ENCODE peak calls at places on chromosome 12, in seven cellular contexts. C is GM12865, L is progenitor cell of endocrine pancreas, H is fibroblast of lung, S is ascending aorta, U is GM20000, Y is GM23338. K is an unnamed sample.

GRCh38 chr12:102763016-102763415 is 154.0 kb downstream of the PAH start:
- DNase-seq in L (no peak), S (no peak), U (no peak), Y (no peak), H (no peak), C (no peak), K (no peak)

GRCh38 chr12:95385246-95385645 is 88.7 kb upstream of the METAP2 start:
- DNase-seq in L (no peak), U (no peak), C (no peak), H (peak; percentile 48), Y (peak; percentile 12), S (no peak), K (no peak)

GRCh38 chr12:29907486-29907885 is 123.7 kb upstream of the TMTC1 start:
- DNase-seq in U (no peak), S (no peak), H (peak; percentile 36), C (no peak), Y (no peak), L (no peak), K (no peak)

GRCh38 chr12:123041811-123042655 is 61.6 kb downstream of the ARL6IP4 start:
- DNase-seq in C (no peak), Y (no peak), S (no peak), H (peak; percentile 42), L (no peak), U (no peak), K (no peak)

GRCh38 chr12:41548926-41549325 is 360.8 kb downstream of the PDZRN4 start:
- DNase-seq in H (no peak), U (no peak), S (no peak), Y (no peak), C (no peak), L (no peak), K (no peak)

GRCh38 chr12:119704065-119704747 is 36.3 kb downstream of the PRKAB1 start:
- DNase-seq in H (peak; percentile 38), U (no peak), L (no peak), S (no peak), Y (no peak), C (no peak), K (no peak)

GRCh38 chr12:66699738-66700482 is 21.0 kb upstream of the GRIP1 start:
- DNase-seq in S (no peak), C (no peak), Y (peak; percentile 62), L (no peak), U (no peak), H (no peak), K (no peak)

GRCh38 chr12:131380961-131381705 is 329.8 kb upstream of the SFSWAP start:
- DNase-seq in Y (peak; percentile 34), C (no peak), S (no peak), H (no peak), L (no peak), U (no peak), K (no peak)

GRCh38 chr12:27614386-27614785 is 81.9 kb upstream of the REP15 start:
- DNase-seq in C (no peak), Y (no peak), U (no peak), H (no peak), S (no peak), L (no peak), K (no peak)

GRCh38 chr12:79690156-79690605 is 583 bp downstream of the PAWR start:
- DNase-seq in C (peak; percentile 66), L (no peak), Y (peak; percentile 55), U (no peak), S (no peak), H (no peak), K (no peak)

GRCh38 chr12:120101617-120102016 is 14.9 kb downstream of the RAB35 start:
- DNase-seq in H (no peak), Y (no peak), L (no peak), S (no peak), C (no peak), U (no peak), K (no peak)

GRCh38 chr12:34598851-34599529 is 576.7 kb downstream of the ALG10 start:
- DNase-seq in C (no peak), L (no peak), S (no peak), Y (no peak), U (no peak), H (no peak), K (peak; percentile 1)

GRCh38 chr12:78885466-78885865 is 20.9 kb downstream of the SYT1 start:
- DNase-seq in S (no peak), U (no peak), H (peak; percentile 37), L (no peak), Y (peak; percentile 64), C (no peak), K (no peak)

GRCh38 chr12:127115468-127116035 is 1151.4 kb upstream of the TMEM132C start:
- DNase-seq in S (no peak), U (no peak), L (no peak), H (peak; percentile 56), Y (no peak), C (no peak), K (no peak)

GRCh38 chr12:129607756-129608155 is 296.1 kb downstream of the TMEM132D start:
- DNase-seq in H (no peak), C (no peak), U (no peak), L (no peak), Y (no peak), S (no peak), K (no peak)

GRCh38 chr12:46435625-46436024 is 63.1 kb upstream of the SLC38A2 start:
- DNase-seq in L (no peak), H (no peak), Y (no peak), S (no peak), U (no peak), C (no peak), K (no peak)

GRCh38 chr12:78674311-78675085 is 190.1 kb upstream of the SYT1 start:
- DNase-seq in L (no peak), C (no peak), H (peak; percentile 44), U (no peak), S (no peak), Y (no peak), K (no peak)

GRCh38 chr12:117318591-117318990 is 42.8 kb downstream of the NOS1 start:
- DNase-seq in U (no peak), Y (no peak), S (no peak), L (no peak), H (no peak), C (no peak), K (no peak)

GRCh38 chr12:123111498-123112165 is 39.3 kb downstream of the PITPNM2 start:
- DNase-seq in C (no peak), U (no peak), Y (no peak), H (peak; percentile 83), S (no peak), L (no peak), K (no peak)

GRCh38 chr12:84362552-84362897 is 550.1 kb downstream of the SLC6A15 start:
- DNase-seq in H (no peak), U (no peak), L (no peak), C (no peak), S (no peak), Y (no peak), K (no peak)

GRCh38 chr12:132460571-132460970 is 29.4 kb upstream of the FBRSL1 start:
- DNase-seq in S (no peak), U (no peak), C (no peak), Y (peak; percentile 83), L (no peak), H (no peak), K (no peak)

GRCh38 chr12:6540181-6540877 is 6.0 kb downstream of the GAPDH start:
- DNase-seq in H (peak; percentile 95), Y (peak; percentile 95), C (peak; percentile 53), S (peak; percentile 83), U (peak; percentile 62), L (no peak), K (peak; percentile 66)

GRCh38 chr12:84950971-84951546 is 38.5 kb upstream of the SLC6A15 start:
- DNase-seq in S (no peak), H (no peak), C (no peak), U (no peak), L (no peak), Y (no peak), K (no peak)

GRCh38 chr12:49624919-49625577 is 1.7 kb downstream of the PRPF40B start:
- DNase-seq in C (no peak), S (no peak), H (peak; percentile 70), U (no peak), Y (no peak), L (no peak), K (no peak)

GRCh38 chr12:55704824-55705780 is 2.6 kb downstream of the ITGA7 start:
- DNase-seq in C (no peak), L (no peak), S (no peak), Y (no peak), H (no peak), U (no peak), K (no peak)

GRCh38 chr12:55706840-55707671 is 648 bp downstream of the ITGA7 start:
- DNase-seq in L (no peak), Y (peak; percentile 66), H (no peak), S (no peak), C (no peak), U (no peak), K (no peak)

GRCh38 chr12:55703976-55704761 is 3.5 kb downstream of the ITGA7 start:
- DNase-seq in S (no peak), U (no peak), L (no peak), Y (no peak), C (no peak), H (peak; percentile 59), K (no peak)

GRCh38 chr12:55707841-55708694 is at the start of gene ITGA7:
- DNase-seq in Y (peak; percentile 97), C (no peak), S (peak; percentile 72), U (peak; percentile 81), H (peak; percentile 54), L (peak; percentile 71), K (peak; percentile 81)

DNA sequence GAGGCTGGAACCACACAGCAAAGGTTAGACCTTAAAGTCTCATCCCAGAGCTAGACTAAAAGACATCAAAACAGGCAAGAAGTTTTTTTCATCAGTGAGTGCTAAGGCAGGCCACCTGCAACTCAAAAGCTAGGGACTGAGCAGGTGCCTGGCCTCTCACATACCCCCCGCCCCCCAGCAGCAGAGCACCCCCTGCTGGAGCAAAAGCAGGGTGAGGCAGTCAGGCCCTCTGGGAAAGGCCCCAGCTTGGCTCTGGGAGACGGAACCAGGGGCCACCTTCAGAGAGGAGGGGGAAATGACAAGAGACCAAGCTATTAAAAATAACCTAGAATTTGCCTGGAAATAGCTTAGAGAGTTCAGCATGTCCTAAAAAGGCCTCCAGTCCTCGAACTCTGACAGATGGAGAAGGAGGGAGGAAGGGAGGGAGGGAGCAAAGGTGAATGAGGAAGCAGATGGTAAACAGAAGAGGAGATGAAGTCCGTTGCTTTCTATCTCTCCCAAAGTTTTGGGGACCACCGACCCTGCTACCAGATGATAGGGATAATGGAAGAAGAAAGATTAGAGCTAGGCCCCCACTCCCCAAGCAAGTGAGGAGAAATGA is 1.8 kb downstream of the ITGA7 start:
- DNase-seq in Y (peak; percentile 87), H (no peak), S (no peak), C (peak; percentile 29), L (no peak), U (peak; percentile 59), K (peak; percentile 53)
- TF ChIP-seq CTCF in Y (peak; percentile 82), H (peak; percentile 32), S (peak; percentile 65), C (peak; percentile 42), L (peak; percentile 40), U (peak; percentile 43), K (peak; percentile 45)

GRCh38 chr12:22856120-22856699 is 231.2 kb downstream of the ETNK1 start:
- DNase-seq in Y (peak; percentile 67), L (no peak), H (peak; percentile 39), U (peak; percentile 10), C (peak; percentile 9), S (no peak), K (no peak)
- TF ChIP-seq CTCF in Y (peak; percentile 77), L (peak; percentile 95), H (peak; percentile 55), U (no peak), C (peak; percentile 40), S (peak; percentile 32), K (peak; percentile 41)

GRCh38 chr12:109934026-109934425 is 34.0 kb downstream of the TCHP start:
- DNase-seq in L (no peak), H (no peak), U (no peak), Y (peak; percentile 35), C (peak; percentile 12), S (no peak), K (no peak)
- TF ChIP-seq CTCF in L (peak; percentile 37), H (peak; percentile 59), U (no peak), Y (peak; percentile 58), C (peak; percentile 24), S (no peak), K (peak; percentile 35)

GRCh38 chr12:75525263-75525662 is 13.9 kb upstream of the KRR1 start:
- DNase-seq in S (no peak), L (no peak), Y (no peak), H (no peak), C (no peak), U (no peak), K (no peak)
- TF ChIP-seq CTCF in S (no peak), L (peak; percentile 35), Y (peak; percentile 15), H (peak; percentile 77), C (no peak), U (no peak), K (no peak)

K was measured in GM10248.